ENCODE peak calls at places on chromosomes 4 and X, in eight cellular contexts. B is tibial nerve; F is Panc1; M is fibroblast of lung; H is activated CD8-positive, alpha-beta memory T cell treated with anti-CD3 and anti-CD28 coated beads, Interleukin-2, amount 10 ng/mL, durations not matched to agents 7 days and 5 days; C is activated CD4-positive, CD25-positive, alpha-beta regulatory T cell; S is occipital lobe; N is DMS153. U is an unnamed sample.
A peak's percentile ranks its signal among the peaks of the same experiment; 100 is the strongest.

GRCh38 chrX:367866-368265 is 18.8 kb downstream of the PPP2R3B start:
- DNase-seq in C (no peak), N (no peak), M (no peak), H (no peak), F (no peak), B (no peak), S (no peak), U (no peak)

GRCh38 chr4:174714393-174715211 is 114.4 kb downstream of the GLRA3 start:
- DNase-seq in B (no peak), S (no peak), F (peak; percentile 32), N (peak; percentile 4), C (no peak), H (no peak), M (peak; percentile 47), U (peak; percentile 20)

GRCh38 chrX:78708171-78708570 is 39.3 kb upstream of the LPAR4 start:
- DNase-seq in N (no peak), F (peak; percentile 10), B (no peak), S (no peak), H (no peak), M (peak; percentile 57), C (no peak), U (no peak)

GRCh38 chr4:152536545-152537182 is 772 bp upstream of the FBXW7 start:
- DNase-seq in H (peak; percentile 89), C (no peak), M (peak; percentile 55), F (no peak), S (no peak), N (no peak), B (no peak), U (no peak)

GRCh38 chr4:122668241-122668640 is 47.4 kb upstream of the IL21 start:
- DNase-seq in H (no peak), S (no peak), C (no peak), M (peak; percentile 68), N (no peak), B (no peak), F (no peak), U (peak; percentile 68)

GRCh38 chrX:65985922-65986588 is 53.8 kb downstream of the VSIG4 start:
- DNase-seq in N (peak; percentile 33), B (no peak), C (no peak), H (peak; percentile 55), F (peak; percentile 24), M (peak; percentile 58), S (no peak), U (peak; percentile 2)

GRCh38 chr4:137819964-137820383 is 287.7 kb upstream of the PCDH18 start:
- DNase-seq in F (peak; percentile 12), C (no peak), H (no peak), M (peak; percentile 70), N (no peak), B (no peak), S (no peak), U (peak; percentile 6)

GRCh38 chr4:185242749-185243533 is 33.5 kb downstream of the SNX25 start:
- DNase-seq in N (no peak), B (no peak), H (no peak), M (peak; percentile 31), F (no peak), S (no peak), C (no peak), U (no peak)

GRCh38 chr4:62455871-62456270 is 1255.7 kb downstream of the ADGRL3 start:
- DNase-seq in S (no peak), F (no peak), C (no peak), M (no peak), B (no peak), N (no peak), H (no peak), U (no peak)

GRCh38 chr4:189032939-189033338 is 893.7 kb downstream of the TRIML1 start:
- DNase-seq in C (no peak), N (no peak), B (no peak), H (no peak), F (no peak), M (no peak), S (no peak), U (no peak)

GRCh38 chrX:116239944-116240391 is 69.4 kb downstream of the AGTR2 start:
- DNase-seq in H (no peak), N (no peak), M (peak; percentile 55), F (no peak), B (no peak), C (no peak), S (no peak), U (no peak)

GRCh38 chr4:189022441-189023035 is 883.3 kb downstream of the TRIML1 start:
- DNase-seq in B (no peak), M (peak; percentile 41), F (no peak), H (no peak), S (no peak), N (no peak), C (no peak), U (peak; percentile 25)

GRCh38 chr4:961651-962230 is 11.6 kb downstream of the DGKQ start:
- DNase-seq in C (no peak), M (no peak), H (no peak), S (no peak), N (no peak), B (no peak), F (no peak), U (no peak)

GRCh38 chr4:99817310-99817885 is 771 bp downstream of the DAPP1 start:
- DNase-seq in S (no peak), B (no peak), F (no peak), M (no peak), C (no peak), N (no peak), H (no peak), U (no peak)

GRCh38 chr4:78864405-78865024 is 74.7 kb downstream of the PAQR3 start:
- DNase-seq in N (peak; percentile 31), M (peak; percentile 92), F (peak; percentile 41), B (no peak), S (no peak), C (no peak), H (no peak), U (peak; percentile 34)

GRCh38 chr4:113636877-113637276 is 124.7 kb downstream of the CAMK2D start:
- DNase-seq in N (no peak), M (peak; percentile 71), C (no peak), B (no peak), H (peak; percentile 67), F (no peak), S (no peak), U (no peak)

GRCh38 chr4:2666722-2667247 is 89.4 kb downstream of the TNIP2 start:
- DNase-seq in S (no peak), N (no peak), F (no peak), C (no peak), M (no peak), H (no peak), B (no peak), U (no peak)

GRCh38 chr4:30002345-30002744 is 717.8 kb upstream of the PCDH7 start:
- DNase-seq in M (no peak), S (no peak), H (no peak), B (no peak), F (no peak), C (no peak), N (no peak), U (no peak)

GRCh38 chr4:2303121-2303685 is 41.3 kb upstream of the MXD4 start:
- DNase-seq in C (no peak), F (no peak), S (no peak), N (no peak), H (peak; percentile 27), B (no peak), M (no peak), U (no peak)

GRCh38 chr4:38189445-38189844 is 229.2 kb downstream of the PTTG2 start:
- DNase-seq in B (no peak), N (no peak), C (no peak), H (no peak), S (no peak), M (peak; percentile 96), F (peak; percentile 77), U (peak; percentile 83)

GRCh38 chrX:134718329-134719317 is 60.4 kb upstream of the PLAC1 start:
- DNase-seq in N (no peak), F (peak; percentile 75), H (peak; percentile 63), B (no peak), C (no peak), S (no peak), M (peak; percentile 89), U (peak; percentile 92)

GRCh38 chr4:159368320-159368719 is 265.4 kb downstream of the RAPGEF2 start:
- DNase-seq in S (no peak), B (no peak), C (no peak), N (no peak), H (no peak), M (no peak), F (no peak), U (no peak)

GRCh38 chrX:96837808-96838207 is 45.9 kb upstream of the RPA4 start:
- DNase-seq in B (no peak), M (peak; percentile 8), N (no peak), C (no peak), F (no peak), H (no peak), S (no peak), U (no peak)

GRCh38 chr4:71338846-71339593 is at the start of gene SLC4A4:
- DNase-seq in S (no peak), F (no peak), H (peak; percentile 63), N (no peak), C (no peak), M (peak; percentile 54), B (no peak), U (peak; percentile 48)

GRCh38 chrX:148310402-148311200 is 189.8 kb upstream of the AFF2 start:
- DNase-seq in F (no peak), B (no peak), C (no peak), S (no peak), H (peak; percentile 77), M (no peak), N (no peak), U (no peak)

GRCh38 chr4:141771889-141772830 is 135.8 kb downstream of the IL15 start:
- DNase-seq in N (no peak), S (no peak), H (peak; percentile 40), C (no peak), F (no peak), M (no peak), B (no peak), U (no peak)

GRCh38 chr4:164695650-164696049 is 58.3 kb upstream of the SMIM31 start:
- DNase-seq in H (no peak), B (no peak), F (no peak), S (no peak), M (no peak), N (no peak), C (no peak), U (no peak)

GRCh38 chr4:184313710-184314659 is 96.3 kb upstream of the ENPP6 start:
- DNase-seq in M (no peak), H (peak; percentile 60), S (no peak), N (no peak), C (no peak), B (no peak), F (no peak), U (no peak)

GRCh38 chr4:147725673-147726072 is 6.2 kb upstream of the ARHGAP10 start:
- DNase-seq in S (no peak), C (no peak), H (no peak), M (no peak), B (no peak), F (no peak), N (no peak), U (no peak)

GRCh38 chr4:140250989-140251552 is 97.1 kb upstream of the MAML3 start:
- DNase-seq in C (no peak), N (no peak), B (no peak), H (no peak), M (peak; percentile 61), F (no peak), S (no peak), U (no peak)